ENCODE peak calls at places on chromosomes 2 and 18, in seven cellular contexts. U, I, A, H, C, L and D are unnamed samples.

GRCh38 chr2:238518127-238518827 is 91.5 kb downstream of the ASB1 start:
- DNase-seq in H (peak), U (no peak), C (no peak), A (no peak), I (no peak), L (no peak), D (no peak)

GRCh38 chr18:69490813-69491212 is 90.1 kb downstream of the DOK6 start:
- DNase-seq in A (no peak), U (no peak), L (no peak), H (no peak), I (peak), C (no peak), D (no peak)

GRCh38 chr2:147045113-147045512 is 799.7 kb upstream of the ACVR2A start:
- DNase-seq in L (peak), U (peak), I (peak), C (peak), H (peak), A (peak), D (no peak)

GRCh38 chr2:209772316-209772715 is 684 bp downstream of the UNC80 start:
- DNase-seq in U (no peak), L (no peak), H (no peak), I (peak), C (no peak), A (no peak), D (no peak)

GRCh38 chr2:86218124-86218523 is 18.9 kb downstream of the MRPL35 start:
- DNase-seq in I (no peak), U (no peak), A (no peak), L (no peak), C (no peak), H (peak), D (no peak)

GRCh38 chr2:227454323-227454860 is 17.6 kb upstream of the AGFG1 start:
- DNase-seq in C (no peak), U (no peak), I (no peak), H (peak), L (no peak), A (no peak), D (no peak)

GRCh38 chr2:137838255-137839092 is 125.8 kb upstream of the HNMT start:
- DNase-seq in I (peak), H (peak), C (peak), L (no peak), U (peak), A (no peak), D (peak)

GRCh38 chr2:206240335-206240734 is 34.1 kb upstream of the ZDBF2 start:
- DNase-seq in I (no peak), L (no peak), H (no peak), C (no peak), A (no peak), U (no peak), D (no peak)

GRCh38 chr2:41894563-41895333 is 153.1 kb upstream of the PKDCC start:
- DNase-seq in L (no peak), U (no peak), C (no peak), H (peak), I (no peak), A (no peak), D (no peak)

GRCh38 chr2:120389036-120389391 is 43.1 kb downstream of the INHBB start:
- DNase-seq in H (no peak), L (no peak), C (no peak), U (no peak), A (no peak), I (no peak), D (no peak)

GRCh38 chr2:96113951-96114350 is 2.4 kb downstream of the ADRA2B start:
- DNase-seq in L (no peak), A (no peak), C (no peak), U (no peak), H (no peak), I (no peak), D (no peak)

GRCh38 chr2:96112501-96113366 is 3.6 kb downstream of the ADRA2B start:
- DNase-seq in C (no peak), I (no peak), L (no peak), A (no peak), U (no peak), H (no peak), D (no peak)

GRCh38 chr2:96111823-96112500 is 4.4 kb downstream of the ADRA2B start:
- DNase-seq in C (no peak), H (no peak), A (no peak), L (no peak), I (no peak), U (no peak), D (peak)

GRCh38 chr2:96114546-96114902 is 1.8 kb downstream of the ADRA2B start:
- DNase-seq in I (no peak), A (no peak), C (no peak), H (no peak), L (no peak), U (no peak), D (no peak)

DNA sequence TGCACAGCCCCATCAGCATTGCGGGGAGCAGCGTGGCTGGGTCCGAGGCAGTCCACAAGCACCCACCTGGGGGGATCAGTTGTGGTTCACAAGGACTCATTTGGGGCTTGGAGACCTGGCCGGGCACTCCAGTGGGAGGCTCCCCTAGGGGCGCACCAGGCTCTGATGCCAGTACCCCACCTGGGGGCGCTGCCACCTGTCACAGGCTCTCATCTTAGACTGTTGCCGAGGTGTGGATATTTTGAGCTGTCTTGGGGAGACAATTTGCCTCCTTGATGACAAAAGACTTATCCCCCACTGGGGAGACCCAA is 3.0 kb downstream of the ADRA2B start:
- DNase-seq in H (no peak), C (no peak), L (no peak), U (no peak), A (no peak), I (no peak), D (no peak)
- TF ChIP-seq JUND in H (no peak), C (no peak), L (no peak), U (no peak), A (no peak), I (no peak), D (no peak)

GRCh38 chr2:174749793-174750192 is 14.5 kb downstream of the CHRNA1 start:
- DNase-seq in L (no peak), I (no peak), H (no peak), A (no peak), C (no peak), U (no peak), D (no peak)

GRCh38 chr2:174752403-174753037 is 11.8 kb downstream of the CHRNA1 start:
- DNase-seq in L (no peak), A (peak), C (no peak), I (no peak), H (no peak), U (no peak), D (no peak)

GRCh38 chr2:174748948-174749347 is 15.3 kb downstream of the CHRNA1 start:
- DNase-seq in L (peak), A (no peak), I (peak), U (peak), C (peak), H (peak), D (peak)

GRCh38 chr2:174750923-174751441 is 13.3 kb downstream of the CHRNA1 start:
- DNase-seq in H (no peak), L (no peak), I (no peak), A (peak), U (no peak), C (no peak), D (no peak)

GRCh38 chr2:174753038-174753633 is 11.1 kb downstream of the CHRNA1 start:
- DNase-seq in C (no peak), U (no peak), A (peak), H (no peak), L (no peak), I (no peak), D (no peak)
- TF ChIP-seq JUND in C (no peak), U (no peak), A (no peak), H (no peak), L (no peak), I (no peak), D (no peak)

DNA sequence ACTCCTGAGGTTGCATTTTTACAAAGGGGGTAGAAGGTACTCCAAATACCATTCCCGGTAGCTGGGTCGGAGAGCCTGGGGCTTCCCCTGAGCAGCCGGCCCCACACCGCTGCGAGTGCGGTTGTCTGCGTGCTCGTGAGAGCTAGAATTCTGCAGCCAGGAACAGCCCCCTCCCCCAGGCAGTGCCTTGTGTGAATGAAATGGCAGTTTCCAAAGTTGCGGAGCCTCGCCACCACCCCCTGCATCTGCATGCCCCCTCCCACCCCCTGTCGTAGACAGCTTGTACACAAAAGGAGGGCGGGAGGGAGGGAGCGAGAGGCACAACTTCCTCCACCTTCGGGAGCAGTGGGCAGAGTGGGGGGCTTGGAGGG is 1.1 kb downstream of the MYCN start:
- DNase-seq in I (peak), H (no peak), U (no peak), A (no peak), C (no peak), L (peak), D (peak)
- TF ChIP-seq JUND in I (no peak), H (no peak), U (no peak), A (no peak), C (no peak), L (no peak), D (no peak)

GRCh38 chr2:211802611-211803010 is 736.0 kb downstream of the ERBB4 start:
- DNase-seq in H (no peak), C (no peak), A (no peak), I (peak), U (no peak), L (no peak), D (no peak)
- TF ChIP-seq JUND in H (no peak), C (no peak), A (no peak), I (no peak), U (no peak), L (no peak), D (no peak)

DNA sequence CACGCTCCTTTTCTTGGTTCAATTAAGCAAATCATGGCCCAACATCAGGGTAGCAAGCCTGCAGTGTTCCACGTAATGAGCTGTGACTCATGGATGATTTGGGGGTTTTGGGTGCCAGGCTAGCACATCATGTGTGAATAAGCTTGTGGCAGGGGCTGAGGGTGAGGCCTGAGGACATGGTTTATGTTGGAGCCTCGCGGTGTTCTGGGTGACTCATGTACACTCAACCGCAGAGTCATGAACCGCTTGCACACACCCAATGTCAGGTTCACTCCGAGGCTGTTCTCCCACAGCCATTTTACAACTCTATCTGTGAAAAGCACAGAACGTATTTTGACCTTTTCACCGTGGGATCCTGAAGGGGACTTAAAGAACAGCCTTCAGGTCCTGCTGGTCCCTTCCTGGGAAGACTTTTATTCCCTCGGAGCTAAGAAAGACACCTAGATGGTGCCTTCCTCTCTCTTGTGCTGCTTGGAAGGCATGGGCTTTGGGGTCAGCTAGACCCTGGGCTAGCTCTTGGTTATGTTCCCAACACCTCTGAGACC is 139.9 kb upstream of the ZEB2 start:
- DNase-seq in C (peak), L (no peak), A (no peak), H (no peak), I (no peak), U (peak), D (no peak)
- TF ChIP-seq JUND in C (peak), L (no peak), A (no peak), H (no peak), I (no peak), U (peak), D (no peak)

GRCh38 chr2:168753765-168754334 is 48.6 kb upstream of the NOSTRIN start:
- DNase-seq in I (no peak), U (peak), C (no peak), L (no peak), A (no peak), H (no peak), D (no peak)

GRCh38 chr2:168757223-168757622 is 45.2 kb upstream of the NOSTRIN start:
- DNase-seq in H (no peak), U (peak), I (peak), C (no peak), A (no peak), L (no peak), D (no peak)

DNA sequence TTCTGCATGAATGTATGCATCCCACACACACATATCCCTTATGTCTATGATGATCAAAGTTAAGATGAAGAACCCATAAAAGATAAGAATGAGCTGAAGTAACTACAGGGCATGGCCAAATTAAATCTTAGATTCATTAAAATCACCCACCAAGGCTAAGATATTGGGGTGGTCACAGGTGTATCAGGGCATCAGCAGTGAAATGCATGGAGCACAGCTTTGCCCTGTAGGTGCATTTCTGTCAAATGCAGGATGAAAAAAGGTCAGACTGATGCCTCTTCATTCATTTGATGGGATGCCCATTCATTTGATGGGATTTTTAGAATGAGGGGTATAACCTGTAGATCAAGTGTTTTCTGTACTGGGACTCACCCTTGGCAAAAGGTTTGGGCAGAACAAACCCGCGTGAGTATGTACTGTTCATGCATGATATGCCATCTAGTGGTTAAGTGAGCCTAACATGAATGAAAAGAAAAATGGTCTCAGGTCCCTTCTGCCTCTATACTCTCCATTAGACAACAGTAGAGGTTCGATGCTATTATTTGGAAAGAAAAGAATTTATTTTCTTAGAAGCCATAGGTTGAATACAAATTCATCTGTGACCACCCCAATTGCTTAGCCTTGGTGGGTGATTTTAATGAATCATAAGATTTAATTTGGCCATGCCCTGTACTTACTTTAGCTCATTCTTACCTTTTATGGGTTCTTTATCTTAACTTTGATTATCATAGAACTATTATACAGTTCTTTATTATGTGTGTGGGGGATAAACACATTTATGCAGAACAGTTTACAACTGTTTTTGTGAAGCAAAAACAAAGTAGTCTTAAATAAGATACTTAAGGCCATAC is 43.2 kb upstream of the NOSTRIN start:
- DNase-seq in C (peak), U (peak), H (peak), A (peak), I (peak), L (no peak), D (peak)
- TF ChIP-seq JUND in C (no peak), U (no peak), H (no peak), A (no peak), I (no peak), L (no peak), D (no peak)

DNA sequence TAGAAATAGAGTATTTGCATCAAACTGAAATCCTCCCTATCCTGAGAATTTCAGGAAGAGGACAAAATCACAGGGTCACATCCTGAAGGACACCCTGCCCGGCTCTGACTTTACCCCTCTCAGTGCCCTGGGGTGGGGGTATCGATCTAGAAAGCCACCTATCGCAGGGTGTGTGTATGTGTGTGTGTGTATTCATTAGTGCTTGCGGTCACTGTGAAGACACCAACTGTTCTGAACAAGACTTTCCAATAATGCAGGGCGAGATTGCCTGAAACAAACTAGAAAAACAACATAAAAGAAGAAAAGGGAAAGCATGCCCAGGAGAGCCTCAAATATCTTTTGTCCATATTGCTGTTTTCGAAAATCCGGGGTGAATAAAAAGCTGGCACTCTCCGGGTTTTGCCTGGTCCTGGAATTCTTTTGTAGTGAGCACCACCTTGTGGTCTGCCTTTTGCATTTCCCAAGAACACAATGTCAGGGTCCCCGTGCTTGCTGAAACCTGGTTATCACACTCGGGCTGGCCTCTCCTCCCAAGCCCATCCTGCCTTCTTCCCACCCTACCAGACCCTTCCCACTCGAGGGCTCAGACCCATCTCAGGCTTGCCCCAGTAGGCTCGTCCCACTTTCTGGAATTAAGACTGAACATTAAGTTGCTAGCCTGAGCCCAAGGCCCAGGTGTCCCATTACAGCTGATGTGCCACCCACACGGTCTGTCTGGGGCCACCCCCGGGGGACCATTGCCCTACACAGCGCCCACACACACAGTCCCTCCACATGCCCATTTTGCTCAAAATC is 25.0 kb upstream of the COPS8 start:
- DNase-seq in C (peak), H (peak), A (no peak), I (peak), U (peak), L (no peak), D (peak)
- TF ChIP-seq JUND in C (no peak), H (no peak), A (no peak), I (no peak), U (no peak), L (no peak), D (no peak)

DNA sequence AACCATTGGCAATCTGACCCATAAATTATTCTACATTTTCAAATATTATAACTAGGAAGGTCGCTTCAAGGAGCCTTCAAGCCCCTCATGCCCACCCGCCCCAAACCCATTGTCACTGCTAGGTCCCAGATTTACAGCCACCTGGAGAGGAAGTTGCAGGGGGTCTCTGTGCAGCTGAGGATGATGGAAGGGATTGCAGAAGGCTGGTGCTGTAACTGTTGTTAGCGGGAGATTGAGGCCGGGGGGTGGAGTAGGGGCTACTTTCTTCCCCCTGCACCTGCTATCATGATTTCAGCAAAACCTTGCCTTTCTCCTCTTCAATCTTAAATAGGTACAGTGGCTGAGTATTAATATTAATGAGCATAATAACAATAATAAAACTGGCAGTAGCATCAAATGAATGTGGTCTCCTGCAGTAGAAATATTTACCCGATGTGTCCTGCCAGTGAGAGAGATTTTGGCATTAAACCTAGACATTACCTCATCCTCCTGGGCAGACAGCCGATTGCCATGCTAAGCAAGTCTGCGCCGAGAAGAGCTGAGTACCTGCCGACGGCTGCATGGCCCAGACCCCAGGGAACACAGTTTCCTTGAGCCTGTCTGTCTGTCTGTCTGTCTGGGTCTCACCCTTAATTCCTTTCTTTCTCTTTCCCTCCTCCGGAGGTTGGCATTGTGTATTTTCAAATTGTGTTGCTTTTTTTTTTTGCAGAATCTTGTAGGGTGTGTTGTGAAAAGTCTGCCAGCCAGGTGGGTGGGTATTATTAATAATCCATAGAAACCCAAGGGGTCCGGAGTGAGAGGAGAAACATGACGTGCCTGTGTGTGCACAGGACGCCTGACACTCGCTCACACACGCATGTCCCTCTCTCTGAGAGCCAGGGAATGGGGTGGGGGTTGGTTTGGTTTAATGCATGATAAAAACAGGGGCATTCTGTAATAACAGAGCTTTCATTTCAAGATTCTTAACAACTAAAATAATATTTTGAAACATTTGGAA is 225.2 kb downstream of the FAM210A start:
- DNase-seq in U (no peak), H (no peak), I (no peak), C (no peak), L (no peak), A (no peak), D (peak)
- TF ChIP-seq JUND in U (no peak), H (no peak), I (peak), C (no peak), L (no peak), A (no peak), D (no peak)

DNA sequence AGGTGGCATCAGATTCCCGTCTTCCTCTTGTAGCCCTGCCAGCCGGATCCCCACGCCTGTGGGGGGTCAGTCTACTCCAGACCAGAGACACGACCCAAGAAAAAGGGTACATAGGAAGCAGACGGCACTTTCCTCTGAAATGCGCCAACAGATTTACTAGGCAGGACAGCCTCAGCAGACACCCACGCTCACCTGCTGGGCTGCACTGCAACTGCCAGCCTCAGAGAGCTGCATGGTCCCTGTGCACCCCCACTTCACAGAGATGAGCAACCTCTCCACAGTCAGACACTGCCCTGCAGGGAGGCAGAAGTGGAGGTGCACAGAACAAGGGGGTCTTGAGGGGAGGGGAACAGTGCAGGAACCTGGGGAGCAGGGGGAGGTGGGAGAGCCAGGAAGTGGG is 75.7 kb upstream of the OTOS start:
- DNase-seq in U (no peak), I (no peak), H (no peak), C (no peak), L (no peak), A (no peak), D (no peak)
- TF ChIP-seq JUND in U (no peak), I (no peak), H (no peak), C (no peak), L (no peak), A (no peak), D (no peak)